ENCODE peak calls at places on chromosomes 16 and 17, in seven cellular contexts. U is glutamatergic neuron; Y is activated effector memory CD4-positive, alpha-beta T cell treated with anti-CD3 and anti-CD28 coated beads, Interleukin-2, amount 50 U/mL, for 16 hours; I is HCEC 1CT; H is NCI-H510A treated with DMSO at 0.1 percent for 48 hours; A is midbrain; D is NCI-H524. K is an unnamed sample.

GRCh38 chr17:28896491-28896883 is 1.0 kb downstream of the FLOT2 start:
- DNase-seq in Y (no peak), U (no peak), A (no peak), D (no peak), I (no peak), H (peak), K (no peak)

GRCh38 chr16:2091722-2092620 is 43.7 kb downstream of the PKD1 start:
- DNase-seq in D (no peak), H (no peak), U (no peak), Y (no peak), A (no peak), I (no peak), K (no peak)

GRCh38 chr17:40548982-40549680 is 16.1 kb downstream of the CCR7 start:
- DNase-seq in U (no peak), I (peak), A (no peak), D (no peak), H (peak), Y (peak), K (peak)

GRCh38 chr16:81551821-81552304 is 107.3 kb downstream of the CMIP start:
- DNase-seq in U (no peak), D (no peak), A (no peak), Y (no peak), I (no peak), H (no peak), K (no peak)

GRCh38 chr16:3129137-3130131 is 5.4 kb upstream of the ZNF213 start:
- DNase-seq in I (peak), Y (peak), A (peak), D (peak), H (peak), U (peak), K (peak)

GRCh38 chr16:81469710-81470481 is 25.3 kb downstream of the CMIP start:
- DNase-seq in H (no peak), D (no peak), A (peak), U (no peak), I (no peak), Y (peak), K (no peak)

GRCh38 chr17:39090832-39091622 is 60.4 kb downstream of the PLXDC1 start:
- DNase-seq in A (no peak), Y (no peak), I (no peak), U (no peak), H (no peak), D (no peak), K (no peak)

GRCh38 chr16:12062343-12063003 is 85.9 kb downstream of the SNX29 start:
- DNase-seq in H (no peak), I (peak), Y (peak), A (no peak), U (no peak), D (no peak), K (no peak)

GRCh38 chr17:42743595-42744282 is 1.1 kb downstream of the EZH1 start:
- DNase-seq in U (no peak), I (no peak), D (peak), H (peak), A (no peak), Y (peak), K (no peak)

GRCh38 chr17:17401271-17401781 is 75.5 kb upstream of the MED9 start:
- DNase-seq in I (no peak), A (peak), H (no peak), Y (no peak), U (no peak), D (no peak), K (no peak)

GRCh38 chr17:51258756-51259573 is 884 bp downstream of the MBTD1 start:
- DNase-seq in A (no peak), Y (peak), D (no peak), H (no peak), U (peak), I (no peak), K (peak)

GRCh38 chr16:51657844-51658243 is 506.8 kb upstream of the SALL1 start:
- DNase-seq in D (no peak), I (no peak), H (peak), A (no peak), U (no peak), Y (no peak), K (peak)

GRCh38 chr17:15651001-15651582 is 31.6 kb upstream of the FBXW10B start:
- DNase-seq in I (no peak), Y (no peak), H (peak), D (no peak), A (no peak), U (peak), K (peak)

GRCh38 chr16:84561291-84561690 is 56.6 kb downstream of the COTL1 start:
- DNase-seq in U (no peak), D (no peak), H (no peak), I (no peak), A (no peak), Y (no peak), K (no peak)

GRCh38 chr16:7628981-7629380 is 296.3 kb downstream of the RBFOX1 start:
- DNase-seq in H (no peak), D (no peak), U (no peak), I (no peak), A (no peak), Y (no peak), K (no peak)

GRCh38 chr17:58375811-58376210 is 23.8 kb upstream of the SUPT4H1 start:
- DNase-seq in I (no peak), D (no peak), Y (no peak), U (no peak), H (no peak), A (no peak), K (no peak)

GRCh38 chr17:1055751-1056645 is 59.1 kb downstream of the TIMM22 start:
- DNase-seq in I (peak), A (peak), H (no peak), U (peak), D (peak), Y (peak), K (no peak)

GRCh38 chr16:3909791-3910583 is 29.5 kb upstream of the CREBBP start:
- DNase-seq in D (no peak), A (no peak), H (no peak), U (no peak), Y (peak), I (no peak), K (no peak)

GRCh38 chr17:7932483-7932891 is 481 bp downstream of the CNTROB start:
- DNase-seq in U (no peak), A (peak), H (peak), D (no peak), I (peak), Y (peak), K (no peak)

K was measured in NCI-H345.